ENCODE peak calls at places on chromosomes 5 and 9, in ten cellular contexts. One of them, this sample, is unnamed.
A peak's percentile ranks its signal among the peaks of the same experiment; 100 is the strongest.

GRCh38 chr9:123262338-123262737 is 6.0 kb downstream of the STRBP start:
- DNase-seq in dorsolateral prefrontal cortex: no peak
- DNase-seq in heart left ventricle: no peak
- DNase-seq in CD8-positive, alpha-beta T cell: no peak
- DNase-seq in pancreas: no peak
- DNase-seq in ovary: no peak
- DNase-seq in tibial artery: no peak
- DNase-seq in coronary artery: no peak
- DNase-seq in ascending aorta: no peak
- DNase-seq in brain microvascular endothelial cell: no peak
- DNase-seq in this sample: no peak

GRCh38 chr5:56350595-56351170 is 117.6 kb upstream of the ANKRD55 start:
- DNase-seq in dorsolateral prefrontal cortex: no peak
- DNase-seq in heart left ventricle: peak; percentile 80
- DNase-seq in CD8-positive, alpha-beta T cell: no peak
- DNase-seq in pancreas: peak; percentile 16
- DNase-seq in ovary: peak; percentile 75
- DNase-seq in tibial artery: peak; percentile 84
- DNase-seq in coronary artery: peak; percentile 77
- DNase-seq in ascending aorta: no peak
- DNase-seq in brain microvascular endothelial cell: peak; percentile 78
- DNase-seq in this sample: peak; percentile 81

GRCh38 chr5:54514841-54515432 is 2.6 kb upstream of the SNX18 start:
- DNase-seq in dorsolateral prefrontal cortex: no peak
- DNase-seq in heart left ventricle: no peak
- DNase-seq in CD8-positive, alpha-beta T cell: no peak
- DNase-seq in pancreas: no peak
- DNase-seq in ovary: no peak
- DNase-seq in tibial artery: no peak
- DNase-seq in coronary artery: no peak
- DNase-seq in ascending aorta: no peak
- DNase-seq in brain microvascular endothelial cell: peak; percentile 61
- DNase-seq in this sample: no peak

GRCh38 chr9:133417541-133418461 is at the start of gene REXO4:
- DNase-seq in dorsolateral prefrontal cortex: peak; percentile 75
- DNase-seq in heart left ventricle: peak; percentile 83
- DNase-seq in CD8-positive, alpha-beta T cell: peak; percentile 81
- DNase-seq in pancreas: peak; percentile 73
- DNase-seq in ovary: peak; percentile 79
- DNase-seq in tibial artery: peak; percentile 87
- DNase-seq in coronary artery: peak; percentile 91
- DNase-seq in ascending aorta: peak; percentile 21
- DNase-seq in brain microvascular endothelial cell: peak; percentile 69
- DNase-seq in this sample: peak; percentile 91

GRCh38 chr5:172107606-172108005 is 80.4 kb downstream of the STK10 start:
- DNase-seq in dorsolateral prefrontal cortex: no peak
- DNase-seq in heart left ventricle: no peak
- DNase-seq in CD8-positive, alpha-beta T cell: no peak
- DNase-seq in pancreas: no peak
- DNase-seq in ovary: no peak
- DNase-seq in tibial artery: no peak
- DNase-seq in coronary artery: no peak
- DNase-seq in ascending aorta: no peak
- DNase-seq in brain microvascular endothelial cell: peak; percentile 78
- DNase-seq in this sample: no peak

GRCh38 chr5:134053840-134054338 is 49.1 kb upstream of the VDAC1 start:
- DNase-seq in dorsolateral prefrontal cortex: no peak
- DNase-seq in heart left ventricle: no peak
- DNase-seq in CD8-positive, alpha-beta T cell: no peak
- DNase-seq in pancreas: no peak
- DNase-seq in ovary: no peak
- DNase-seq in tibial artery: no peak
- DNase-seq in coronary artery: no peak
- DNase-seq in ascending aorta: no peak
- DNase-seq in brain microvascular endothelial cell: no peak
- DNase-seq in this sample: no peak

GRCh38 chr9:90987566-90987965 is 185.9 kb downstream of the SYK start:
- DNase-seq in dorsolateral prefrontal cortex: no peak
- DNase-seq in heart left ventricle: no peak
- DNase-seq in CD8-positive, alpha-beta T cell: no peak
- DNase-seq in pancreas: no peak
- DNase-seq in ovary: no peak
- DNase-seq in tibial artery: no peak
- DNase-seq in coronary artery: no peak
- DNase-seq in ascending aorta: no peak
- DNase-seq in brain microvascular endothelial cell: no peak
- DNase-seq in this sample: no peak

GRCh38 chr9:110148384-110148783 is 59.6 kb downstream of the C9orf152 start:
- DNase-seq in dorsolateral prefrontal cortex: no peak
- DNase-seq in heart left ventricle: no peak
- DNase-seq in CD8-positive, alpha-beta T cell: no peak
- DNase-seq in pancreas: no peak
- DNase-seq in ovary: no peak
- DNase-seq in tibial artery: no peak
- DNase-seq in coronary artery: no peak
- DNase-seq in ascending aorta: no peak
- DNase-seq in brain microvascular endothelial cell: no peak
- DNase-seq in this sample: no peak

DNA sequence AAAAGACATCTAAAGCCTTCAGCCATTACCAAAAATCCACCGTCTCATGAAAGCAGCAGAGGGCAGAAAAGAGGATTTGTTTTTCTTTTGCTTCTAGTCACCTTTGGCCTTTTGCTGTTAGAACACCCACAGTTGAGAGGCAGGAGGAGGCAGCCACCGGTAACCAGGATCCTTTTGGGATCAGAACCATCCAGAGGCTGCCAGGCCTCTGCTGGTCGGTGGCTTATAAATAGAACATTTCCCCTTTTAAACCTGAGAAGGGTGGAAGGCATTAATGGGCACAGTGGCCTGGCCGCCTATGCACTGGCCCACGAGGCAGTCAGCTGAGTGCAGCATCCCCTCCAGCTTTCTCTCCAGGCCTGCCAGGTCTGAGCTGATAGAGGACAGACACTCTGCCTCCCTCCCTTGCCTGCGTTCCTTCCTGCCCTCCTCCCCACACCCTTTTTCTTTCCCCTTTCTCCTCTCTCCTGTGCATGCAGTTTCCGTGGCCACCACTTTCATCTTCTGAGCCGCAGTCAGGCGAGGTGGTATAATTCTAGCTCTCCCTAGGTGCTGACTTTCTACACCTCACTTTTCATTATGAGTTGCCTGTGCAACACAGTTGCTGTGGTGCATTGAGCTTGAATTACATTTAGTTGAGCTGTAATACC is 253.4 kb downstream of the ARHGAP26 start:
- DNase-seq in dorsolateral prefrontal cortex: no peak
- DNase-seq in heart left ventricle: peak; percentile 80
- DNase-seq in CD8-positive, alpha-beta T cell: peak; percentile 11
- DNase-seq in pancreas: no peak
- DNase-seq in ovary: no peak
- DNase-seq in tibial artery: peak; percentile 78
- DNase-seq in coronary artery: no peak
- DNase-seq in ascending aorta: no peak
- DNase-seq in brain microvascular endothelial cell: no peak
- DNase-seq in this sample: peak; percentile 61
- TF ChIP-seq CTCF in dorsolateral prefrontal cortex: no peak
- TF ChIP-seq CTCF in heart left ventricle: no peak
- TF ChIP-seq CTCF in CD8-positive, alpha-beta T cell: no peak
- TF ChIP-seq CTCF in pancreas: no peak
- TF ChIP-seq CTCF in ovary: no peak
- TF ChIP-seq CTCF in tibial artery: peak; percentile 0
- TF ChIP-seq CTCF in coronary artery: no peak
- TF ChIP-seq CTCF in ascending aorta: no peak
- TF ChIP-seq CTCF in brain microvascular endothelial cell: no peak
- TF ChIP-seq CTCF in this sample: no peak

GRCh38 chr5:140111859-140112551 is 1.9 kb upstream of the PURA start:
- DNase-seq in dorsolateral prefrontal cortex: no peak
- DNase-seq in heart left ventricle: no peak
- DNase-seq in CD8-positive, alpha-beta T cell: no peak
- DNase-seq in pancreas: no peak
- DNase-seq in ovary: no peak
- DNase-seq in tibial artery: no peak
- DNase-seq in coronary artery: no peak
- DNase-seq in ascending aorta: no peak
- DNase-seq in brain microvascular endothelial cell: no peak
- DNase-seq in this sample: no peak

GRCh38 chr5:140109818-140110733 is 3.8 kb upstream of the PURA start:
- DNase-seq in dorsolateral prefrontal cortex: no peak
- DNase-seq in heart left ventricle: no peak
- DNase-seq in CD8-positive, alpha-beta T cell: no peak
- DNase-seq in pancreas: no peak
- DNase-seq in ovary: no peak
- DNase-seq in tibial artery: no peak
- DNase-seq in coronary artery: no peak
- DNase-seq in ascending aorta: no peak
- DNase-seq in brain microvascular endothelial cell: no peak
- DNase-seq in this sample: no peak

GRCh38 chr5:140113180-140113698 is 670 bp upstream of the PURA start:
- DNase-seq in dorsolateral prefrontal cortex: peak; percentile 45
- DNase-seq in heart left ventricle: peak; percentile 21
- DNase-seq in CD8-positive, alpha-beta T cell: peak; percentile 18
- DNase-seq in pancreas: peak; percentile 25
- DNase-seq in ovary: peak; percentile 21
- DNase-seq in tibial artery: peak; percentile 69
- DNase-seq in coronary artery: peak; percentile 73
- DNase-seq in ascending aorta: no peak
- DNase-seq in brain microvascular endothelial cell: no peak
- DNase-seq in this sample: peak; percentile 41

GRCh38 chr5:140112685-140113179 is 1.2 kb upstream of the PURA start:
- DNase-seq in dorsolateral prefrontal cortex: no peak
- DNase-seq in heart left ventricle: peak; percentile 18
- DNase-seq in CD8-positive, alpha-beta T cell: no peak
- DNase-seq in pancreas: no peak
- DNase-seq in ovary: peak; percentile 23
- DNase-seq in tibial artery: no peak
- DNase-seq in coronary artery: no peak
- DNase-seq in ascending aorta: no peak
- DNase-seq in brain microvascular endothelial cell: no peak
- DNase-seq in this sample: no peak

GRCh38 chr5:140111043-140111858 is 2.7 kb upstream of the PURA start:
- DNase-seq in dorsolateral prefrontal cortex: no peak
- DNase-seq in heart left ventricle: no peak
- DNase-seq in CD8-positive, alpha-beta T cell: no peak
- DNase-seq in pancreas: no peak
- DNase-seq in ovary: no peak
- DNase-seq in tibial artery: no peak
- DNase-seq in coronary artery: no peak
- DNase-seq in ascending aorta: no peak
- DNase-seq in brain microvascular endothelial cell: no peak
- DNase-seq in this sample: no peak
- H3K4me3 ChIP-seq in dorsolateral prefrontal cortex: no peak overlapping the region
- H3K4me3 ChIP-seq in heart left ventricle: no peak overlapping the region
- H3K4me3 ChIP-seq in CD8-positive, alpha-beta T cell: no peak overlapping the region
- H3K4me3 ChIP-seq in pancreas: no peak overlapping the region
- H3K4me3 ChIP-seq in ovary: no peak overlapping the region
- H3K4me3 ChIP-seq in tibial artery: no peak overlapping the region
- H3K4me3 ChIP-seq in coronary artery: no peak overlapping the region
- H3K4me3 ChIP-seq in ascending aorta: no peak overlapping the region
- H3K4me3 ChIP-seq in brain microvascular endothelial cell: no peak overlapping the region
- H3K4me3 ChIP-seq in this sample: no peak overlapping the region

GRCh38 chr5:72046106-72046505 is 61.2 kb upstream of the MAP1B start:
- DNase-seq in dorsolateral prefrontal cortex: no peak
- DNase-seq in heart left ventricle: no peak
- DNase-seq in CD8-positive, alpha-beta T cell: no peak
- DNase-seq in pancreas: no peak
- DNase-seq in ovary: no peak
- DNase-seq in tibial artery: no peak
- DNase-seq in coronary artery: no peak
- DNase-seq in ascending aorta: no peak
- DNase-seq in brain microvascular endothelial cell: no peak
- DNase-seq in this sample: no peak
- TF ChIP-seq CTCF in dorsolateral prefrontal cortex: no peak
- TF ChIP-seq CTCF in heart left ventricle: no peak
- TF ChIP-seq CTCF in CD8-positive, alpha-beta T cell: no peak
- TF ChIP-seq CTCF in pancreas: no peak
- TF ChIP-seq CTCF in ovary: no peak
- TF ChIP-seq CTCF in tibial artery: no peak
- TF ChIP-seq CTCF in coronary artery: no peak
- TF ChIP-seq CTCF in ascending aorta: no peak
- TF ChIP-seq CTCF in brain microvascular endothelial cell: no peak
- TF ChIP-seq CTCF in this sample: no peak

GRCh38 chr5:157547909-157548512 is 27.6 kb downstream of the ADAM19 start:
- DNase-seq in dorsolateral prefrontal cortex: no peak
- DNase-seq in heart left ventricle: no peak
- DNase-seq in CD8-positive, alpha-beta T cell: no peak
- DNase-seq in pancreas: no peak
- DNase-seq in ovary: no peak
- DNase-seq in tibial artery: no peak
- DNase-seq in coronary artery: peak; percentile 70
- DNase-seq in ascending aorta: no peak
- DNase-seq in brain microvascular endothelial cell: no peak
- DNase-seq in this sample: no peak

GRCh38 chr5:157550668-157551067 is 24.9 kb downstream of the ADAM19 start:
- DNase-seq in dorsolateral prefrontal cortex: no peak
- DNase-seq in heart left ventricle: no peak
- DNase-seq in CD8-positive, alpha-beta T cell: no peak
- DNase-seq in pancreas: no peak
- DNase-seq in ovary: no peak
- DNase-seq in tibial artery: no peak
- DNase-seq in coronary artery: no peak
- DNase-seq in ascending aorta: no peak
- DNase-seq in brain microvascular endothelial cell: no peak
- DNase-seq in this sample: no peak

GRCh38 chr5:157549283-157549629 is 26.3 kb downstream of the ADAM19 start:
- DNase-seq in dorsolateral prefrontal cortex: no peak
- DNase-seq in heart left ventricle: no peak
- DNase-seq in CD8-positive, alpha-beta T cell: no peak
- DNase-seq in pancreas: no peak
- DNase-seq in ovary: no peak
- DNase-seq in tibial artery: no peak
- DNase-seq in coronary artery: no peak
- DNase-seq in ascending aorta: no peak
- DNase-seq in brain microvascular endothelial cell: no peak
- DNase-seq in this sample: no peak

GRCh38 chr5:157549954-157550549 is 25.5 kb downstream of the ADAM19 start:
- DNase-seq in dorsolateral prefrontal cortex: no peak
- DNase-seq in heart left ventricle: peak; percentile 37
- DNase-seq in CD8-positive, alpha-beta T cell: no peak
- DNase-seq in pancreas: no peak
- DNase-seq in ovary: no peak
- DNase-seq in tibial artery: no peak
- DNase-seq in coronary artery: no peak
- DNase-seq in ascending aorta: no peak
- DNase-seq in brain microvascular endothelial cell: no peak
- DNase-seq in this sample: no peak

DNA sequence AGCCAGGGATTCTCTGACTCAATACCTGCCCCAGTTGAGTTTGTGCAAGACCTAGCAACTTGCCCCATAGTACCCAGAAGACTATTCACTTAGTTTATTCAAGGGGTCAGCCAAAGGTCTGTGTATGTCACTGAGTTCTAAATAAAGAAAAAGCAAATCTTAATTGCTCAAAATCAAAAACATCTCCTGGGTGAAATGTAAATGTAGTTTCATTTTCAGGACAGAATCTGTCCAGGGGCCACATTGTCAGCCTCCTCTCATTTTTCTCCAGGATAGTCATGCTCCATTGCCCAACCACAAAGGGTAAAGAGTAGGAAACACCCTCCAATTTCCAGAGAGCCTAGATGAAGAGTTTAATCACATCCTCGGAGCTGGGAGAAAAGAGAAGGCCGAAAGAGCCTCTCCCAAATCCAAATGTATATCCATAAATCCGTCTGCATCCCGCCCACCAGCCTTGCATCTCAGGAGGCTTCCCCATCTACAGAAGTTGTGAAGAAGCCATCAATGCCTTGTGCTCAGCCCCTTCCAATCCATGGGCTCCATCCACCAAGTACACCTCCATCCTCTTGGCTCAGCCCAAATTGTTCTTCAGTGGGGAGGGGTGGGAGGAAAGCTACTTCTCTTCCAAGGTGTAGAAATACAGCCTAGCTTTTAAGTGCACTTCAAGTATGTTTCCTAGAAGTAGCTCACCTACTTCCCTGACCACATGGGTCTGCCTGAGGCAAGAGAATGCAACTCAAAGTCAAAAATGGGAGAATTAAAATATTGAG is 26.9 kb downstream of the ADAM19 start:
- DNase-seq in dorsolateral prefrontal cortex: no peak
- DNase-seq in heart left ventricle: no peak
- DNase-seq in CD8-positive, alpha-beta T cell: no peak
- DNase-seq in pancreas: no peak
- DNase-seq in ovary: no peak
- DNase-seq in tibial artery: no peak
- DNase-seq in coronary artery: peak; percentile 41
- DNase-seq in ascending aorta: no peak
- DNase-seq in brain microvascular endothelial cell: peak; percentile 77
- DNase-seq in this sample: no peak
- H3K4me3 ChIP-seq in dorsolateral prefrontal cortex: no peak overlapping the region
- H3K4me3 ChIP-seq in heart left ventricle: no peak overlapping the region
- H3K4me3 ChIP-seq in CD8-positive, alpha-beta T cell: no peak overlapping the region
- H3K4me3 ChIP-seq in pancreas: no peak overlapping the region
- H3K4me3 ChIP-seq in ovary: no peak overlapping the region
- H3K4me3 ChIP-seq in tibial artery: peak overlapping the region; percentile 14
- H3K4me3 ChIP-seq in coronary artery: peak overlapping the region; percentile 32
- H3K4me3 ChIP-seq in ascending aorta: no peak overlapping the region
- H3K4me3 ChIP-seq in brain microvascular endothelial cell: peak overlapping the region; percentile 15
- H3K4me3 ChIP-seq in this sample: no peak overlapping the region

This sample was measured in BE2C.